ENCODE peak calls at places on chromosome 20, in six cellular contexts. R is A549, T is GM12878, O is upper lobe of left lung, G is HepG2, F is K562. U is an unnamed sample. For H3K4me1, the result is how much of the 10 kb centered on the place peaks cover.

GRCh38 chr20:39874049-39874893 is 814.8 kb downstream of the MAFB start:
- ATAC-seq in O (peak), F (peak), R (no peak), G (peak), T (peak), U (peak)

GRCh38 chr20:4227085-4227821 is 211.9 kb upstream of the RNF24 start:
- ATAC-seq in F (peak), R (peak), G (peak), T (peak), O (no peak), U (no peak)

GRCh38 chr20:5211803-5212714 is 85.3 kb downstream of the CDS2 start:
- ATAC-seq in O (no peak), G (peak), T (no peak), R (no peak), F (no peak), U (no peak)

GRCh38 chr20:36645998-36646397 is at the start of gene SLA2:
- ATAC-seq in R (no peak), O (peak), G (no peak), F (no peak), T (peak), U (no peak)

GRCh38 chr20:31870703-31871601 is 518 bp downstream of the TTLL9 start:
- ATAC-seq in G (peak), O (no peak), F (no peak), R (no peak), T (peak), U (no peak)

GRCh38 chr20:50092436-50092835 is 20.5 kb downstream of the UBE2V1 start:
- ATAC-seq in R (no peak), F (no peak), G (no peak), O (no peak), T (no peak), U (no peak)

GRCh38 chr20:13784271-13784892 is 337 bp downstream of the ESF1 start:
- ATAC-seq in R (peak), O (peak), G (peak), T (peak), F (peak), U (peak)

GRCh38 chr20:56454754-56455153 is 13.7 kb upstream of the RTF2 start:
- ATAC-seq in F (no peak), O (no peak), T (peak), G (no peak), R (no peak), U (no peak)

GRCh38 chr20:19493794-19494495 is 264.1 kb upstream of the RIN2 start:
- ATAC-seq in R (no peak), F (no peak), O (no peak), T (no peak), G (no peak), U (no peak)

GRCh38 chr20:8213270-8213669 is 81.2 kb downstream of the PLCB1 start:
- ATAC-seq in R (no peak), G (no peak), F (no peak), T (no peak), O (no peak), U (no peak)

GRCh38 chr20:31560900-31561598 is 44.0 kb upstream of the ID1 start:
- ATAC-seq in G (no peak), O (no peak), F (no peak), T (no peak), R (peak), U (peak)

GRCh38 chr20:3483784-3484183 is 13.0 kb downstream of the ATRN start:
- ATAC-seq in G (no peak), T (no peak), F (no peak), O (no peak), R (no peak), U (no peak)

GRCh38 chr20:23092409-23092756 is 6.3 kb upstream of the CD93 start:
- ATAC-seq in F (peak), T (no peak), O (no peak), G (no peak), R (no peak), U (no peak)

GRCh38 chr20:8033447-8033846 is 13.9 kb upstream of the TMX4 start:
- ATAC-seq in F (no peak), O (no peak), G (no peak), T (no peak), R (no peak), U (no peak)

GRCh38 chr20:19838981-19839576 is 81.0 kb downstream of the RIN2 start:
- ATAC-seq in F (no peak), T (no peak), O (no peak), G (peak), R (peak), U (no peak)

GRCh38 chr20:10369723-10370090 is 64.3 kb downstream of the MKKS start:
- ATAC-seq in G (peak), R (peak), O (no peak), T (peak), F (no peak), U (no peak)

GRCh38 chr20:41002842-41003142 is 25.8 kb upstream of the TOP1 start:
- ATAC-seq in G (no peak), R (no peak), F (no peak), T (no peak), O (no peak), U (no peak)

GRCh38 chr20:31716818-31717477 is 5.7 kb downstream of the BCL2L1 start:
- ATAC-seq in O (no peak), G (no peak), F (peak), R (no peak), T (peak), U (no peak)

GRCh38 chr20:35904982-35905663 is 49.2 kb downstream of the SCAND1 start:
- ATAC-seq in F (no peak), G (no peak), T (no peak), R (no peak), O (no peak), U (no peak)

GRCh38 chr20:8309638-8310037 is 177.6 kb downstream of the PLCB1 start:
- ATAC-seq in O (no peak), F (no peak), R (no peak), G (no peak), T (no peak), U (no peak)

GRCh38 chr20:10404959-10405530 is 29.0 kb downstream of the MKKS start:
- ATAC-seq in T (no peak), G (peak), O (no peak), R (no peak), F (no peak), U (no peak)

GRCh38 chr20:48779435-48779834 is 48.4 kb downstream of the PREX1 start:
- ATAC-seq in F (no peak), O (no peak), G (no peak), R (no peak), T (no peak), U (no peak)

GRCh38 chr20:48767269-48767960 is 60.4 kb downstream of the PREX1 start:
- ATAC-seq in O (no peak), R (no peak), F (no peak), T (peak), G (no peak), U (no peak)

GRCh38 chr20:19094959-19095541 is 117.4 kb upstream of the SLC24A3 start:
- ATAC-seq in T (peak), F (no peak), O (no peak), G (peak), R (no peak), U (no peak)

GRCh38 chr20:57439432-57439831 is 48.2 kb downstream of the RBM38 start:
- ATAC-seq in T (no peak), G (no peak), R (peak), O (peak), F (no peak), U (peak)

GRCh38 chr20:23399568-23400241 is 21.6 kb downstream of the NAPB start:
- ATAC-seq in T (peak), R (peak), F (peak), G (peak), O (peak), U (no peak)

GRCh38 chr20:42430059-42430458 is 759.6 kb downstream of the PTPRT start:
- ATAC-seq in O (no peak), F (no peak), G (no peak), R (no peak), T (no peak), U (peak)

GRCh38 chr20:58837717-58838116 is 13.0 kb downstream of the GNAS-AS1 start:
- ATAC-seq in O (no peak), F (no peak), G (no peak), T (no peak), R (no peak), U (no peak)

GRCh38 chr20:23915844-23916243 is 36.3 kb upstream of the CST5 start:
- ATAC-seq in R (no peak), O (no peak), F (no peak), T (no peak), G (no peak), U (no peak)

GRCh38 chr20:58923117-58923712 is 57.8 kb upstream of the NELFCD start:
- ATAC-seq in R (no peak), G (no peak), F (no peak), T (no peak), O (no peak), U (no peak)

GRCh38 chr20:25315418-25316210 is 67.7 kb downstream of the PYGB start:
- ATAC-seq in G (no peak), F (no peak), O (no peak), R (peak), T (no peak), U (no peak)

GRCh38 chr20:10557685-10558084 is 116.1 kb downstream of the JAG1 start:
- ATAC-seq in O (no peak), R (no peak), T (peak), F (no peak), G (no peak), U (no peak)

GRCh38 chr20:12466915-12467314 is 541.9 kb upstream of the SPTLC3 start:
- ATAC-seq in G (no peak), F (no peak), T (no peak), O (no peak), R (no peak), U (no peak)

GRCh38 chr20:4225778-4226177 is 210.4 kb upstream of the RNF24 start:
- ATAC-seq in O (peak), F (no peak), G (no peak), T (no peak), R (peak), U (peak)

GRCh38 chr20:63191400-63191799 is 24.5 kb downstream of the YTHDF1 start:
- ATAC-seq in T (no peak), F (peak), G (peak), O (no peak), R (peak), U (no peak)

GRCh38 chr20:13336308-13337089 is 115.4 kb downstream of the ISM1 start:
- ATAC-seq in F (no peak), R (peak), T (peak), O (no peak), G (peak), U (no peak)

GRCh38 chr20:31602779-31603441 is 2.2 kb upstream of the ID1 start:
- ATAC-seq in O (no peak), G (no peak), T (peak), R (peak), F (no peak), U (no peak)

GRCh38 chr20:63795178-63795830 is 35.8 kb downstream of the ZBTB46 start:
- ATAC-seq in R (peak), G (no peak), O (no peak), T (no peak), F (no peak), U (no peak)

GRCh38 chr20:63731410-63731809 is 5.1 kb upstream of the LIME1 start:
- ATAC-seq in O (no peak), R (no peak), T (no peak), G (no peak), F (no peak), U (no peak)

GRCh38 chr20:32964575-32964974 is 39.7 kb downstream of the SUN5 start:
- ATAC-seq in G (no peak), F (no peak), R (no peak), T (no peak), O (no peak), U (no peak)

GRCh38 chr20:32965581-32966373 is 38.5 kb downstream of the SUN5 start:
- ATAC-seq in O (no peak), T (no peak), G (no peak), R (no peak), F (no peak), U (no peak)

GRCh38 chr20:32966881-32967781 is 37.1 kb downstream of the SUN5 start:
- ATAC-seq in O (no peak), F (no peak), T (peak), G (no peak), R (no peak), U (no peak)

GRCh38 chr20:32965115-32965514 is 39.1 kb downstream of the SUN5 start:
- ATAC-seq in F (no peak), G (no peak), O (no peak), T (no peak), R (no peak), U (no peak)

GRCh38 chr20:32966382-32966781 is 37.9 kb downstream of the SUN5 start:
- ATAC-seq in G (no peak), O (no peak), T (no peak), R (no peak), F (no peak), U (no peak)
- H3K4me1 ChIP-seq in G (under half), O (under half), T (under half), R (under half), F (under half), U (under half)

GRCh38 chr20:51313275-51313898 is 229.1 kb downstream of the NFATC2 start:
- ATAC-seq in F (no peak), O (no peak), T (no peak), G (no peak), R (no peak), U (no peak)
- TF ChIP-seq EP300 in F (no peak), O (no peak), T (no peak), G (no peak), R (no peak), U (no peak)

GRCh38 chr20:1280421-1281102 is 14.5 kb downstream of the SNPH start:
- ATAC-seq in G (peak), T (no peak), R (no peak), F (no peak), O (no peak), U (no peak)

GRCh38 chr20:1281279-1282057 is 15.4 kb downstream of the SNPH start:
- ATAC-seq in G (no peak), T (no peak), R (no peak), F (no peak), O (no peak), U (no peak)

GRCh38 chr20:1283522-1284210 is 17.6 kb downstream of the SNPH start:
- ATAC-seq in G (no peak), F (no peak), O (no peak), R (no peak), T (no peak), U (no peak)

GRCh38 chr20:1286267-1287036 is 20.4 kb downstream of the SNPH start:
- ATAC-seq in G (no peak), F (no peak), R (no peak), O (no peak), T (no peak), U (no peak)

DNA sequence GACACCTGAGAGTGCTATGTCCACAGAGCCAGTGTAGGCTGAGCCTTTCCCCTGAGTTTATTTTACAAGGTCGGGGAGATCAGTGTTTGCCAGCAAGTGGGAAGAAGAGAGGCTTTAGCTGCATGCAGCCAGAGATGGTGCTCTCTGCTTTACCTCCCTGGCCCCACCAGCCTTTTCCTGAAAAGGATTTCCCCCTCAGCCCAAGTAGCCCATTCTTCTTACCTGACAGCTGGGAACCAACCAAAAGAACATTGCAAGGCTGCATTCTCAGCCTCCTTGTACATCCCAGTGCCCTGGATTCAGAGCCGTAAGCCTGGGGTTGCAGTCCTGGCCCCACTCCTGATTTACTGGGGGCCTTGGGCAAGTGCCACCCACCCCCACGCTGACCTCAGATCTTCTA is 16.9 kb downstream of the SNPH start:
- ATAC-seq in T (no peak), F (no peak), R (no peak), O (no peak), G (no peak), U (no peak)
- H3K27ac ChIP-seq in T (no peak), F (no peak), R (no peak), O (no peak), G (no peak), U (peak)

GRCh38 chr20:37915434-37915787 is 12.5 kb downstream of the VSTM2L start:
- ATAC-seq in T (no peak), G (peak), F (peak), R (no peak), O (peak), U (peak)
- H3K4me1 ChIP-seq in T (under half), G (under half), F (under half), R (under half), O (under half), U (under half)

GRCh38 chr20:17772005-17772343 is 72.2 kb downstream of the BANF2 start:
- ATAC-seq in F (no peak), T (no peak), O (no peak), R (no peak), G (peak), U (no peak)

GRCh38 chr20:17767624-17768023 is 67.9 kb downstream of the BANF2 start:
- ATAC-seq in T (no peak), O (no peak), G (no peak), R (no peak), F (no peak), U (no peak)

GRCh38 chr20:17768267-17768666 is 68.5 kb downstream of the BANF2 start:
- ATAC-seq in G (no peak), F (no peak), R (no peak), O (no peak), T (no peak), U (no peak)

GRCh38 chr20:17775600-17775999 is 75.8 kb downstream of the BANF2 start:
- ATAC-seq in O (peak), G (no peak), F (no peak), T (no peak), R (no peak), U (no peak)

DNA sequence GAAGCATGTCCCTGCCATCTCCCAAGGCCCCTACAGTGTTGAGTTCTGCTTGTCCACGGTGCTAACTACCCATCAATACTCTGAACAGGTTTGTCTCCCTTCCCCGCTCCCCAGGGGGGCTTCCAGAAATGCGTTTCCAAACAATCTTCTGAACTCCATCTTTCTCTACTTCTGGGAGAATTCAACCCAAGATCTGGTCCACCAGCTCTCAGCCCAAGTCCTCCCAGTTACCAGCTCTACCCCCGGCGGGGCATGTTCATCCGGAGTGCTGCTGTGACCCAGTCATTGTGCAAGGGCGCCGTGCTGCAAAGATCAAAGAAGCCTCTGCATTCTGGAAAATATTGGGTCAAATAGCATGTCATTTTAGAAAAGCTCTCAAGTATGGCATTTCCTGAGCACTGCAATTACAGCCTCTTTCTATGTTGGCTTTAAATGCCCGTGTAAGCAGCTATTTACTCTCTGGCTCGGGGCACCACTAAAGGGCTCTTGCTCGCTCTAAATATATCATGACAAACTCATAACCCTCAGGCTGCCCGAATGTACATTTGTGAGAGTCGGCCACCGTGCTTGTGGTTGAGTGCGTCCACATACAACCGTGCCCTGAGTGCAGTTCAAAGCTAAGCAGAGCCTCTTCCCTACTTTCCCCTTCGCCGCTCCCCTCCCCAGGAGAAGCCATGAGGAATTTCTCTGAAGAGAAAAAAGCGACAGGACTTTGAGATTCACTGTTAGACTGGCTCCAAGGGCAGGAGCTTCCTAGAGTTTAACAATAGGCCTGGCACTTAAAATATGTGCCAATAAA is 71.6 kb downstream of the BANF2 start:
- ATAC-seq in F (no peak), O (peak), G (peak), R (no peak), T (no peak), U (no peak)
- TF ChIP-seq EP300 in F (no peak), O (no peak), G (peak), R (no peak), T (no peak), U (no peak)

DNA sequence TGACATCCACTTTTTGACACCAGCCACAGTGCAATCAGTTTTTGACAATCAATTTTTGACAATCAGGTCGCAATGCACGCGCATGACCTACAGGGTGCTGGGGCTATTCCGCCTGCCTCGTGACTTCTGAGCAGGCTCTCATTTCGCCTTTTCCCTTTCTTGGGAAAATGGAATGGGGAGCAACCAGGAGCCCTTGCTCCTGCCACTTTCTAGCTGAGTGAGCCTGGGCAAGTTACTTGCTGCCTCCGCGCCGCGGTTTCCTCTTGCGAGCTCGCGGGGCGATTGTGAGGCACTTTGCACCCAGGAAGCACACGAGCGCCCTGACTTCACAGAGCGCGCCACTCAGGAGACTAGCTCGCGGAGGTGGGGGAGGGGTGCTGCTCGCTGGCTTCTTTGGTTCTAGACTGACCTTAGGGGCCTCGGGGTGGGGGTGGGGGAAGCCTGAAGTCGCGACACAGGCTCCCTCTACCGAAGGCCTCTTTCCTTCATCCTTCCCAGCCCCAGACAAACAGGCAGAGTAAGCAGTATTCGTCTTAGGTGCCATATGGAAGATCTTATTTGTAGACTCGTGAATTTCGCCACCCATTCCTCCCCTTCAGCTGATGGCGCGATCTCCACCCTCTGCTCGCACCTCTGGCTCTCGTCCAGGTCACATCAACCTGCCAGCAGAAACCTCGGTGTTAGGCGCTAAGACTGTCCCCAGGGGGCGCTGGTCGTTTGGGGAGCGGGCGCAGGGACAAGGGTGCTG is 4.6 kb downstream of the TP53TG5 start:
- ATAC-seq in O (peak), F (peak), R (peak), G (peak), T (peak), U (peak)
- H3K27ac ChIP-seq in O (peak), F (peak), R (peak), G (no peak), T (no peak), U (peak)

GRCh38 chr20:33442136-33443005 is 1.2 kb downstream of the SNTA1 start:
- ATAC-seq in R (no peak), O (no peak), T (no peak), F (peak), G (peak), U (no peak)
- H3K4me1 ChIP-seq in R (under half), O (under half), T (under half), F (under half), G (half or more), U (half or more)